ENCODE peak calls at places on chromosomes 2 and 18, in five cellular contexts. S is CD8-positive, alpha-beta T cell; B is upper lobe of right lung; O is activated CD8-positive, alpha-beta T cell treated with anti-CD3 and anti-CD28 coated beads for 36 hours; M is left ventricle myocardium inferior. W is an unnamed sample.

GRCh38 chr2:240435955-240436625 is 627 bp downstream of the GPC1 start:
- DNase-seq in S (no peak), B (peak), O (peak), M (no peak), W (no peak)

GRCh38 chr2:69565431-69565839 is 78.1 kb downstream of the AAK1 start:
- DNase-seq in S (peak), B (peak), O (peak), M (peak), W (peak)

GRCh38 chr2:149648282-149649030 is 60.9 kb upstream of the MMADHC start:
- DNase-seq in S (no peak), B (no peak), O (no peak), M (no peak), W (no peak)

GRCh38 chr2:241546771-241547498 is 11.6 kb upstream of the BOK start:
- DNase-seq in S (no peak), B (no peak), O (no peak), M (no peak), W (no peak)

GRCh38 chr2:159468257-159468656 is 148.1 kb downstream of the BAZ2B start:
- DNase-seq in S (no peak), B (no peak), O (no peak), M (no peak), W (no peak)

GRCh38 chr2:45190481-45190880 is 181.2 kb upstream of the SIX2 start:
- DNase-seq in S (no peak), B (no peak), O (no peak), M (no peak), W (no peak)

GRCh38 chr18:50422286-50422898 is 47.5 kb downstream of the SKA1 start:
- DNase-seq in S (no peak), B (no peak), O (no peak), M (no peak), W (no peak)

GRCh38 chr2:33210626-33211025 is 263.9 kb downstream of the LTBP1 start:
- DNase-seq in S (no peak), B (no peak), O (no peak), M (no peak), W (no peak)

GRCh38 chr2:54614815-54615214 is 108.6 kb upstream of the EML6 start:
- DNase-seq in S (no peak), B (no peak), O (no peak), M (no peak), W (no peak)

GRCh38 chr2:27000995-27001394 is 30.6 kb downstream of the MAPRE3 start:
- DNase-seq in S (no peak), B (no peak), O (no peak), M (no peak), W (no peak)

GRCh38 chr2:42974697-42975357 is 182.4 kb upstream of the HAAO start:
- DNase-seq in S (peak), B (peak), O (peak), M (peak), W (peak)

GRCh38 chr18:76450912-76451421 is 44.1 kb downstream of the ZNF516 start:
- DNase-seq in S (no peak), B (peak), O (peak), M (peak), W (peak)

GRCh38 chr2:63734510-63734909 is 107.2 kb upstream of the UGP2 start:
- DNase-seq in S (no peak), B (no peak), O (no peak), M (no peak), W (no peak)

GRCh38 chr2:28674713-28675068 is 76.9 kb upstream of the PPP1CB start:
- DNase-seq in S (no peak), B (no peak), O (no peak), M (no peak), W (no peak)

GRCh38 chr18:75129717-75130477 is 79.0 kb downstream of the PTGR3 start:
- DNase-seq in S (no peak), B (no peak), O (no peak), M (no peak), W (no peak)

GRCh38 chr2:32750880-32751279 is 123.0 kb downstream of the TTC27 start:
- DNase-seq in S (no peak), B (no peak), O (no peak), M (no peak), W (no peak)

GRCh38 chr18:35797961-35798360 is 174.5 kb upstream of the RMP24 start:
- DNase-seq in S (no peak), B (no peak), O (no peak), M (no peak), W (no peak)

GRCh38 chr2:28661589-28662001 is 90.0 kb upstream of the PPP1CB start:
- DNase-seq in S (no peak), B (no peak), O (no peak), M (peak), W (no peak)

GRCh38 chr18:12011962-12012549 is 30.7 kb downstream of the IMPA2 start:
- DNase-seq in S (no peak), B (peak), O (no peak), M (peak), W (no peak)

GRCh38 chr2:43333656-43334144 is 107.3 kb upstream of the ZFP36L2 start:
- DNase-seq in S (no peak), B (no peak), O (no peak), M (no peak), W (peak)

DNA sequence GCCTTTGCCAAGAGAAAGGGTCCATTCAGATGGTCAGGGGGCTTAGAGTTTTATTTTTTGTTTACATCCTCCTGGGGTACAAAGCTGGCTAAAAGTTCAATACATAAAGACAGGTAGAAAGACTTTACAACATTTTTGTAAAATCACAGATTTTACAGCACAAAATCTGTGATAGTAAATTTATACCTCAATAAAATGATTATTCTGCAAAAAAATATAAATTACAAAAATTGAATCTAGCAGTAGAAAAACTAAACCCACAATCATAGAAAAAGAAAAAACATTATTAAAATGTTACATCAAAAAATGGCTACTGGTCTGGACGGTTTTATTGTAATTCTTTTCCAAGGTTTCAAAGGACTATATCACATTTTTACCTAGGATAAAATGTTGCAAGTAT is 674.2 kb upstream of the CHAC2 start:
- DNase-seq in S (no peak), B (no peak), O (no peak), M (no peak), W (no peak)
- TF ChIP-seq CTCF in S (no peak), B (no peak), O (no peak), M (no peak), W (no peak)

GRCh38 chr2:238305092-238305862 is 15.0 kb upstream of the TRAF3IP1 start:
- DNase-seq in S (no peak), B (peak), O (no peak), M (no peak), W (no peak)
- TF ChIP-seq CTCF in S (no peak), B (peak), O (no peak), M (peak), W (peak)

GRCh38 chr2:172710584-172711024 is 25.0 kb upstream of the RAPGEF4 start:
- DNase-seq in S (peak), B (no peak), O (peak), M (no peak), W (peak)
- TF ChIP-seq CTCF in S (peak), B (peak), O (peak), M (peak), W (peak)

GRCh38 chr18:63113899-63114565 is 205.5 kb downstream of the BCL2 start:
- DNase-seq in S (no peak), B (no peak), O (no peak), M (no peak), W (no peak)

GRCh38 chr18:63120541-63121059 is 199.0 kb downstream of the BCL2 start:
- DNase-seq in S (no peak), B (no peak), O (no peak), M (no peak), W (no peak)

DNA sequence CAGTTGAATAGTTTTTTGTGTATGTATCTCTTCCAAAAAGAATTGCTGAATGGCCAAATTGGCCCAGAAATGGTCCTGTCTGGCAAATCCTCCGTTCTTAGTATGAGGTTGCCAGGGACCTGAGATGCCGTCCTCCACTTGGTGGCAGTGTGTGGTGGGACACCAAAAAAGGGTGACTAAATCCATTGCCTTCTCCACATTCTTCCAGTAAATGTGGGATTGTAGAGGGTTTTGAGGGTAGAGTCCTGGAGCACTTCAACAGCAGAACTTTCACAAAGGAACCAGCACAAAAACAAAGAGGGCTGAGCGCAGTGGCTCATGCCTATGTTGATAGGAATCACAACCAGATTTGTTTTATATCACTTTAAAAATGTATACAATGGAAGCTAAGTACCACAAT is 199.9 kb downstream of the BCL2 start:
- DNase-seq in S (no peak), B (no peak), O (peak), M (no peak), W (peak)
- TF ChIP-seq CTCF in S (peak), B (peak), O (peak), M (peak), W (peak)

DNA sequence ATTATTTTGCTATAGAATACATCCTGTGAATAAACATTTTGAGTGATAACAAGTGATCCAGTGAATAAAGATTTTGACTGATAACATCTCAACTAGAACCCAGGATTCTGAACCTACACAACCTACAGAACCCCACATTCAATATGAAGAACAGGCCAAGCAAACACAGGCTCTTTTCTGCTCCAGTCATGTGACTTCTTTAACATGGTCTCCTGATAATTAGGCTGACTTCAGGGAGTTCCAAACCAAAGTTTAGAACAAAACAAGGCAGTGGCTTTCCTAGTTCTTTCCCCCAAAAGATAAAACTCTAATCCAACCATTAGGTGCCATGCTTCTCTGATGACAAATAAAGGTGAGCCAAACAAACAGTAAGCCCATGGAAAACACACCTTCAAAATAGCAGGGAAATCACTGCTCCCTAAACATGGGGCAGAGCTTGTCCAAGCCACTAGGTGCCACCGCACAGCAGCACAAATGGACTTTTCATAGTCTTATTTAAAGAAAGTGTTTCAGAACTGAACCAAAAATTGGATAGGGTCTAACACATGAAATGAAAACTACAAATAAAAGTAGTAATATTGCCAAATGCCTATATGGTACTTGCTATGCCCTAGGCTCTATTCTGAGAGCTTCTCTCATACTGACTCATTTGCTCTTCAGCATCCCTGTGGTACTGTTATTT is 95.3 kb downstream of the EVA1A start:
- DNase-seq in S (no peak), B (no peak), O (peak), M (no peak), W (peak)
- TF ChIP-seq CTCF in S (no peak), B (peak), O (no peak), M (peak), W (no peak)

DNA sequence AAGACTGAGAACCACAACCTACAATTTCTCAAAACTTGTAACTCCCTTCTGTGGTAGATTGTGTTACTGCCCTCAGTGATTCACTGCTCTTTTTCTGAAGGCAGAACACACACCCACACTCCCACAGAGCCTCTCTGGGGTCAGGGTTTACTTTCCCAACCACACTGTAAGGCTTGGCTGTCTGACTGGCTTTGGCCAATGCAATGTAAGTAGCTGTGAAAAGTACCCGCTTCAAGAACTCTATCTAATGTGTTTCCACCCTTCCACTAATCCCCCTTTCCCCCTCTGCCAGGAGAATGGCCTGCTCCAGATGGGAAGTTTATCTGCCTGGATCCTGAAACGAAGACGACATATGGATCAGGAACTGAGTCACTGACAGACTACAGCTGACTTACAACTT is 222.7 kb downstream of the CDH2 start:
- DNase-seq in S (no peak), B (no peak), O (no peak), M (no peak), W (no peak)
- TF ChIP-seq CTCF in S (no peak), B (no peak), O (no peak), M (no peak), W (no peak)

GRCh38 chr2:192749606-192750200 is 555.0 kb upstream of the TMEFF2 start:
- DNase-seq in S (no peak), B (no peak), O (no peak), M (no peak), W (no peak)
- TF ChIP-seq CTCF in S (no peak), B (no peak), O (no peak), M (no peak), W (no peak)

GRCh38 chr18:22698711-22699110 is 234.4 kb upstream of the RBBP8 start:
- DNase-seq in S (no peak), B (no peak), O (no peak), M (no peak), W (no peak)

GRCh38 chr18:22695674-22696073 is 237.5 kb upstream of the RBBP8 start:
- DNase-seq in S (no peak), B (no peak), O (no peak), M (no peak), W (no peak)

GRCh38 chr18:22694954-22695353 is 238.2 kb upstream of the RBBP8 start:
- DNase-seq in S (no peak), B (no peak), O (no peak), M (peak), W (no peak)

GRCh38 chr18:22699629-22700028 is 233.5 kb upstream of the RBBP8 start:
- DNase-seq in S (no peak), B (no peak), O (no peak), M (no peak), W (no peak)

DNA sequence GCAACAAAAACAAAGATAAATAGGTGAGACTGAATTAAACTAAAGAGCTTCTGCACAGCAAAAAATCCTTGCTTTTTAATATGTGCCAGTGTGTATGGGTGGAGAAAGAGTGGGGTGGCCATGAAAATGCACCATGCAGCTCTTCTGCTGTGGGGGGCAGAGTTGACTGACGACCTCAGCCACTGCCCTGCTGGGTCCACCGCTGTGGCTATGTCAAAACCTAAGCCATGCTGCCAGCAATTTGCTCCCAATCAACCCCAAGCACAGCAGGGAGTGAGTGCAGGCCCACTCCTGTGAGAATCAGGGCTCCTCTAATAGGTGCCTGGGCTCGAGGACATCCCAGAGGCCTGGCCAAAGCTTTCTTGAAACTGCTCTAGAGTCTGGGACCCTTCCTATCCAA is 235.6 kb upstream of the RBBP8 start:
- DNase-seq in S (no peak), B (no peak), O (no peak), M (no peak), W (no peak)
- TF ChIP-seq CTCF in S (no peak), B (no peak), O (no peak), M (no peak), W (no peak)

DNA sequence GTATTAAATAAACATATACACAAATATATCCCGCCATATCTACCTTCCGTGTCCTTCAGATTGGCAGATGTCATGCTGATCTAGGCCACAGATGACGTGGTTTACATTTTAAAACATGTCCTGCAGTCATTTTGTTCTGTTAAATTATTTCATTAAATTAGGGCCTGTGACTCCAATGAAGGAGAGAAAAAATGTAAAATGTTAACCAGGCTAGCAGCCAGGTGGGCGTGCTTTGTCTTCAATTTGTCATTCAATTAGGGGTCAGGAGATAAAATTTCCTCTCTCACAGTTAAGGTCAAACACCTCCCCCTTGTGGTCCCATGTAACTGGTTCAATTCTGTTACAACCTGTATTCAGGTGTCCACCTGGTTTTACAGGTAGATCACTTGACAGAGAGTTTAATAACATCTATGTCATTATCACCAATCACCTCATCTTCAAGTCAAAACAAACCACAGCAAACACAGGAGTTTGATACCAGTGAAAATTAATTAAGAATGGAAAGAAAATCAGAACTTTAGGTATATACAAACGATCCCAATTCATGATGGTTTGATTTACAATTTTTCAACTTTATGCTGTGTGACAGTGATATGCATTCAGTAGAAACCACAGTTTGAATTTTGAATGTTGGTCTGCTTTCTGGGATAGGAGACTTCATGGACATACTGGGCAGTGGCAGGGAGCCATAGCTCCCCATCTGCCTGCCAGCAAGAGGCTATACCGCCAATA is 339.4 kb downstream of the CMPK2 start:
- DNase-seq in S (no peak), B (no peak), O (no peak), M (no peak), W (peak)
- TF ChIP-seq CTCF in S (no peak), B (no peak), O (no peak), M (peak), W (peak)

GRCh38 chr2:217437289-217437688 is 565.5 kb downstream of the TNS1 start:
- DNase-seq in S (no peak), B (no peak), O (no peak), M (peak), W (no peak)
- TF ChIP-seq CTCF in S (no peak), B (no peak), O (no peak), M (no peak), W (no peak)